ENCODE peak calls at places on chromosomes 7 and 10, in six cellular contexts. H is neural crest cell; F is lung; S is astrocyte; L is CD8-positive, alpha-beta T cell; X is gastrocnemius medialis. B is an unnamed sample.

GRCh38 chr7:22202141-22202540 is 154.8 kb downstream of the RAPGEF5 start:
- DNase-seq in H (no peak), F (no peak), S (no peak), L (no peak), X (no peak), B (no peak)

GRCh38 chr7:82674319-82674718 is 230.7 kb upstream of the CACNA2D1 start:
- DNase-seq in H (no peak), F (no peak), S (no peak), L (no peak), X (no peak), B (no peak)

GRCh38 chr7:25965405-25966123 is 186.4 kb upstream of the NFE2L3 start:
- DNase-seq in H (no peak), F (no peak), S (no peak), L (no peak), X (no peak), B (no peak)

GRCh38 chr7:101386558-101387199 is 24.0 kb downstream of the COL26A1 start:
- DNase-seq in H (peak), F (no peak), S (peak), L (no peak), X (no peak), B (peak)

GRCh38 chr7:94393251-94393758 is 1.4 kb upstream of the COL1A2 start:
- DNase-seq in H (peak), F (no peak), S (no peak), L (no peak), X (no peak), B (no peak)

GRCh38 chr10:105409370-105409769 is 768.3 kb downstream of the SORCS3 start:
- DNase-seq in H (no peak), F (no peak), S (no peak), L (no peak), X (no peak), B (no peak)

GRCh38 chr7:45681596-45682357 is 107.6 kb downstream of the ADCY1 start:
- DNase-seq in H (no peak), F (peak), S (no peak), L (no peak), X (no peak), B (peak)

GRCh38 chr7:112495820-112496462 is 15.2 kb downstream of the LSMEM1 start:
- DNase-seq in H (no peak), F (no peak), S (peak), L (no peak), X (peak), B (no peak)

GRCh38 chr7:123798527-123799188 is 46.3 kb upstream of the HYAL4 start:
- DNase-seq in H (no peak), F (peak), S (no peak), L (no peak), X (no peak), B (no peak)

DNA sequence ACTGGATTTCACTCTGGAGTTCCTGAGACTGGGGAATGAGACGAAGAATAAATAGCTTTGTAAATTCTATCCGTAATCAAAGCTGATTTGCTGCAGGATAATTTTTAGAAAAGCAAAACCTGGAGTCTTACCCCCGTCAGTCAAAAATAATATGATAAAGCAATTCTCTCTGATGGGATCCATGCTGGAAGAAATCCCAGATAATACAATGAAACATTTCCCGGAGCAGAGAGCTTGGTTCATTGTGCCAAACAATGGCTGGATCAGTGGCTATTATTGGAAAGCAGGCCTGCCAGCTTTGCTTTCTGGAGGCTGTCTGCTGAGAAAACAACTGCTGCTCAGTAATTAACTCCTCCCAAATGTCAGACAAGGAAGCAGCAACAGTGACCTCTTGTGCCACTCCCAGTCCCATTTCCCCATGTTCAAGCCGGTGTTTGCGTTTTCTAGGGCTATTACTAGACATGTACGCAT is 609.4 kb upstream of the PCDH15 start:
- DNase-seq in H (peak), F (no peak), S (no peak), L (no peak), X (peak), B (no peak)
- TF ChIP-seq CTCF in H (peak), F (no peak), S (no peak), L (no peak), X (peak), B (peak)

GRCh38 chr10:76302491-76302890 is 871.1 kb downstream of the LRMDA start:
- DNase-seq in H (no peak), F (no peak), S (peak), L (no peak), X (no peak), B (no peak)

GRCh38 chr10:76302936-76303656 is 871.7 kb downstream of the LRMDA start:
- DNase-seq in H (no peak), F (no peak), S (peak), L (no peak), X (no peak), B (no peak)

GRCh38 chr10:76305930-76306612 is 874.6 kb downstream of the LRMDA start:
- DNase-seq in H (no peak), F (no peak), S (no peak), L (no peak), X (no peak), B (no peak)

GRCh38 chr10:76301950-76302349 is 870.5 kb downstream of the LRMDA start:
- DNase-seq in H (no peak), F (no peak), S (no peak), L (no peak), X (no peak), B (no peak)

DNA sequence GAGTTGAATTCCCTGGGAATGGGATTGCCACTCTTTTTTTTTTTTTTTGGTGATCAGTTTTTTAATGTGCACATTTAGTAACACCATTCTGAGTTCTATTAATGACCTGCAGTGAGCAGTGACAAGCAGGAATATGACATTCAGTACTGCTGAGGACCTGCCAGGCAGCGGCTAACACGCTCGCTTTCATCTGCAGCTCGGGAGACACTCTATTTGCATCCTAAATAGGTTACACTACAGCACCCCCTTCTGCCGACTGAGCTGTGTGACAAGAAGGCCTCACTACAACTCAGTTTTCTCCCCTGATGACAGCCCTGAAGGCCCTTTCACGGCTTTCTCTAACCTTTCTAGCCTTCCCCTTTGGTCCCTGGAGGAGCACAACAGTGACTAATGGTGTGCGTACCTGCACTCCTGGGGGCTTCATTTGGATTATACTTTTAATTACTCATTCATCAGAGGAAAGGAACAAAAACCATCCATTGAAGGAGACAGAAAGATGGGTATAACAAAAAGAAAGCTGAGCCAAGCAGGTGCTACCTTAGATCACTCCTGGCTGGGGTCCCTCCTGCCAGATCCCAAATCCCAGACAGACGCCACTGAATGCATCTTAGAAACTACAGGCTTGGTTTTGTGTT is 872.4 kb downstream of the LRMDA start:
- DNase-seq in H (peak), F (peak), S (peak), L (no peak), X (peak), B (no peak)
- TF ChIP-seq CTCF in H (peak), F (peak), S (peak), L (no peak), X (peak), B (peak)

DNA sequence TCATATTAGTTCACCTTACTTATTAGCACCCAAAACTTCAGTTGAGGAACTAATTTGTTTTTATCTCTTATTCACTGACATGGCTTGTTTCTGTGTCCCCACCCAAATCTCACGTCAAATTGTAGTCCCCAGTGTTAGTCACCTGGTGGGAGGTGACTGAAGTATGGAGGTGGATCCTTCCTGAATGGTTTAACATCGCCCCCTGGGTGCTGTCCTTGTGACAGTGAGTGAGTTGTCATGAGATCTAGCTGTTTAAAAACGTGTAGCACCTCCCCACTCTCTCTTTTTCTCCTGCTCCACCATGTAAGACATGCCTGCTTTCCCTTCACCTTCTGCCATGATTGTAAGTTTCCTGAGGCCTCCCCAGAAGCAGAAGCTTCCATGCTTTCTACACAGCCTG is 75.0 kb upstream of the HECTD2 start:
- DNase-seq in H (no peak), F (no peak), S (no peak), L (no peak), X (no peak), B (no peak)
- TF ChIP-seq CTCF in H (no peak), F (no peak), S (no peak), L (no peak), X (no peak), B (no peak)

GRCh38 chr10:3261921-3262320 is 89.3 kb upstream of the PITRM1 start:
- DNase-seq in H (no peak), F (no peak), S (peak), L (no peak), X (no peak), B (no peak)

GRCh38 chr10:3264178-3264867 is 91.7 kb upstream of the PITRM1 start:
- DNase-seq in H (no peak), F (no peak), S (no peak), L (no peak), X (no peak), B (no peak)

GRCh38 chr10:3265081-3265480 is 92.5 kb upstream of the PITRM1 start:
- DNase-seq in H (no peak), F (no peak), S (peak), L (no peak), X (no peak), B (no peak)

GRCh38 chr10:3263082-3263481 is 90.5 kb upstream of the PITRM1 start:
- DNase-seq in H (no peak), F (no peak), S (no peak), L (no peak), X (no peak), B (no peak)

GRCh38 chr10:3263747-3264146 is 91.2 kb upstream of the PITRM1 start:
- DNase-seq in H (no peak), F (no peak), S (no peak), L (no peak), X (no peak), B (no peak)
- TF ChIP-seq CTCF in H (no peak), F (no peak), S (no peak), L (no peak), X (no peak), B (no peak)

B was measured in osteocyte.